ENCODE peak calls at places on chromosomes 16 and 17, in ten cellular contexts. One of them, this sample, is unnamed. For H3K27me3, the result is how much of the 10 kb centered on the place peaks cover.

GRCh38 chr16:81940781-81941560 is 70.3 kb downstream of the SDR42E1 start:
- DNase-seq in cardiac muscle cell: peak
- DNase-seq in tibial artery: peak
- DNase-seq in AG04450: peak
- DNase-seq in Peyer's patch: no peak
- DNase-seq in hepatocyte: peak
- DNase-seq in left lung: no peak
- DNase-seq in sigmoid colon: no peak
- DNase-seq in adrenal gland: no peak
- DNase-seq in H9: no peak
- DNase-seq in this sample: no peak

GRCh38 chr17:67558740-67559380 is 158.9 kb upstream of the NOL11 start:
- DNase-seq in cardiac muscle cell: peak
- DNase-seq in tibial artery: no peak
- DNase-seq in AG04450: no peak
- DNase-seq in Peyer's patch: no peak
- DNase-seq in hepatocyte: peak
- DNase-seq in left lung: no peak
- DNase-seq in sigmoid colon: peak
- DNase-seq in adrenal gland: peak
- DNase-seq in H9: no peak
- DNase-seq in this sample: no peak

GRCh38 chr17:39604911-39605491 is 2.7 kb downstream of the NEUROD2 start:
- DNase-seq in cardiac muscle cell: no peak
- DNase-seq in tibial artery: no peak
- DNase-seq in AG04450: no peak
- DNase-seq in Peyer's patch: no peak
- DNase-seq in hepatocyte: no peak
- DNase-seq in left lung: no peak
- DNase-seq in sigmoid colon: no peak
- DNase-seq in adrenal gland: no peak
- DNase-seq in H9: peak
- DNase-seq in this sample: no peak

GRCh38 chr17:50214986-50215730 is 13.7 kb upstream of the COL1A1 start:
- DNase-seq in cardiac muscle cell: no peak
- DNase-seq in tibial artery: no peak
- DNase-seq in AG04450: no peak
- DNase-seq in Peyer's patch: no peak
- DNase-seq in hepatocyte: peak
- DNase-seq in left lung: no peak
- DNase-seq in sigmoid colon: no peak
- DNase-seq in adrenal gland: no peak
- DNase-seq in H9: no peak
- DNase-seq in this sample: no peak

GRCh38 chr17:7352910-7353635 is 1.1 kb downstream of the KCTD11 start:
- DNase-seq in cardiac muscle cell: no peak
- DNase-seq in tibial artery: no peak
- DNase-seq in AG04450: no peak
- DNase-seq in Peyer's patch: no peak
- DNase-seq in hepatocyte: peak
- DNase-seq in left lung: peak
- DNase-seq in sigmoid colon: no peak
- DNase-seq in adrenal gland: peak
- DNase-seq in H9: no peak
- DNase-seq in this sample: peak

GRCh38 chr17:82941021-82942001 is 101.5 kb upstream of the ZNF750 start:
- DNase-seq in cardiac muscle cell: no peak
- DNase-seq in tibial artery: peak
- DNase-seq in AG04450: no peak
- DNase-seq in Peyer's patch: peak
- DNase-seq in hepatocyte: no peak
- DNase-seq in left lung: peak
- DNase-seq in sigmoid colon: peak
- DNase-seq in adrenal gland: no peak
- DNase-seq in H9: no peak
- DNase-seq in this sample: peak

GRCh38 chr16:82882982-82883863 is 256.5 kb downstream of the CDH13 start:
- DNase-seq in cardiac muscle cell: no peak
- DNase-seq in tibial artery: no peak
- DNase-seq in AG04450: no peak
- DNase-seq in Peyer's patch: no peak
- DNase-seq in hepatocyte: no peak
- DNase-seq in left lung: no peak
- DNase-seq in sigmoid colon: no peak
- DNase-seq in adrenal gland: no peak
- DNase-seq in H9: no peak
- DNase-seq in this sample: no peak

GRCh38 chr16:89842471-89843408 is 14.5 kb downstream of the SPIRE2 start:
- DNase-seq in cardiac muscle cell: no peak
- DNase-seq in tibial artery: no peak
- DNase-seq in AG04450: peak
- DNase-seq in Peyer's patch: no peak
- DNase-seq in hepatocyte: no peak
- DNase-seq in left lung: no peak
- DNase-seq in sigmoid colon: no peak
- DNase-seq in adrenal gland: no peak
- DNase-seq in H9: peak
- DNase-seq in this sample: peak

GRCh38 chr17:6476061-6476833 is 32.0 kb downstream of the PIMREG start:
- DNase-seq in cardiac muscle cell: no peak
- DNase-seq in tibial artery: no peak
- DNase-seq in AG04450: no peak
- DNase-seq in Peyer's patch: no peak
- DNase-seq in hepatocyte: no peak
- DNase-seq in left lung: no peak
- DNase-seq in sigmoid colon: no peak
- DNase-seq in adrenal gland: no peak
- DNase-seq in H9: no peak
- DNase-seq in this sample: no peak

GRCh38 chr17:250487-251300 is 69.2 kb upstream of the DOC2B start:
- DNase-seq in cardiac muscle cell: no peak
- DNase-seq in tibial artery: peak
- DNase-seq in AG04450: no peak
- DNase-seq in Peyer's patch: no peak
- DNase-seq in hepatocyte: no peak
- DNase-seq in left lung: peak
- DNase-seq in sigmoid colon: peak
- DNase-seq in adrenal gland: no peak
- DNase-seq in H9: no peak
- DNase-seq in this sample: no peak

GRCh38 chr16:67647111-67647651 is 2.2 kb downstream of the CARMIL2 start:
- DNase-seq in cardiac muscle cell: no peak
- DNase-seq in tibial artery: no peak
- DNase-seq in AG04450: no peak
- DNase-seq in Peyer's patch: no peak
- DNase-seq in hepatocyte: no peak
- DNase-seq in left lung: no peak
- DNase-seq in sigmoid colon: no peak
- DNase-seq in adrenal gland: no peak
- DNase-seq in H9: no peak
- DNase-seq in this sample: no peak

GRCh38 chr16:67645397-67646121 is 615 bp downstream of the CARMIL2 start:
- DNase-seq in cardiac muscle cell: no peak
- DNase-seq in tibial artery: no peak
- DNase-seq in AG04450: no peak
- DNase-seq in Peyer's patch: no peak
- DNase-seq in hepatocyte: no peak
- DNase-seq in left lung: no peak
- DNase-seq in sigmoid colon: no peak
- DNase-seq in adrenal gland: no peak
- DNase-seq in H9: no peak
- DNase-seq in this sample: no peak

GRCh38 chr16:67637625-67638024 is 7.3 kb upstream of the CARMIL2 start:
- DNase-seq in cardiac muscle cell: no peak
- DNase-seq in tibial artery: no peak
- DNase-seq in AG04450: no peak
- DNase-seq in Peyer's patch: no peak
- DNase-seq in hepatocyte: no peak
- DNase-seq in left lung: no peak
- DNase-seq in sigmoid colon: no peak
- DNase-seq in adrenal gland: no peak
- DNase-seq in H9: no peak
- DNase-seq in this sample: no peak

GRCh38 chr16:67644038-67644437 is 906 bp upstream of the CARMIL2 start:
- DNase-seq in cardiac muscle cell: no peak
- DNase-seq in tibial artery: no peak
- DNase-seq in AG04450: no peak
- DNase-seq in Peyer's patch: no peak
- DNase-seq in hepatocyte: no peak
- DNase-seq in left lung: no peak
- DNase-seq in sigmoid colon: no peak
- DNase-seq in adrenal gland: no peak
- DNase-seq in H9: no peak
- DNase-seq in this sample: no peak

GRCh38 chr16:67641779-67642708 is 2.9 kb upstream of the CARMIL2 start:
- DNase-seq in cardiac muscle cell: no peak
- DNase-seq in tibial artery: peak
- DNase-seq in AG04450: no peak
- DNase-seq in Peyer's patch: no peak
- DNase-seq in hepatocyte: no peak
- DNase-seq in left lung: no peak
- DNase-seq in sigmoid colon: peak
- DNase-seq in adrenal gland: peak
- DNase-seq in H9: no peak
- DNase-seq in this sample: peak
- H3K27me3 ChIP-seq in cardiac muscle cell: under half
- H3K27me3 ChIP-seq in tibial artery: under half
- H3K27me3 ChIP-seq in AG04450: under half
- H3K27me3 ChIP-seq in Peyer's patch: under half
- H3K27me3 ChIP-seq in hepatocyte: under half
- H3K27me3 ChIP-seq in left lung: under half
- H3K27me3 ChIP-seq in sigmoid colon: under half
- H3K27me3 ChIP-seq in adrenal gland: under half
- H3K27me3 ChIP-seq in H9: under half
- H3K27me3 ChIP-seq in this sample: under half

GRCh38 chr17:9465216-9465921 is 110.3 kb downstream of the STX8 start:
- DNase-seq in cardiac muscle cell: peak
- DNase-seq in tibial artery: no peak
- DNase-seq in AG04450: peak
- DNase-seq in Peyer's patch: no peak
- DNase-seq in hepatocyte: no peak
- DNase-seq in left lung: no peak
- DNase-seq in sigmoid colon: no peak
- DNase-seq in adrenal gland: no peak
- DNase-seq in H9: no peak
- DNase-seq in this sample: no peak
- TF ChIP-seq CTCF in cardiac muscle cell: peak
- TF ChIP-seq CTCF in tibial artery: no peak
- TF ChIP-seq CTCF in AG04450: peak
- TF ChIP-seq CTCF in Peyer's patch: no peak
- TF ChIP-seq CTCF in hepatocyte: no peak
- TF ChIP-seq CTCF in left lung: no peak
- TF ChIP-seq CTCF in sigmoid colon: no peak
- TF ChIP-seq CTCF in adrenal gland: no peak
- TF ChIP-seq CTCF in H9: no peak
- TF ChIP-seq CTCF in this sample: no peak

DNA sequence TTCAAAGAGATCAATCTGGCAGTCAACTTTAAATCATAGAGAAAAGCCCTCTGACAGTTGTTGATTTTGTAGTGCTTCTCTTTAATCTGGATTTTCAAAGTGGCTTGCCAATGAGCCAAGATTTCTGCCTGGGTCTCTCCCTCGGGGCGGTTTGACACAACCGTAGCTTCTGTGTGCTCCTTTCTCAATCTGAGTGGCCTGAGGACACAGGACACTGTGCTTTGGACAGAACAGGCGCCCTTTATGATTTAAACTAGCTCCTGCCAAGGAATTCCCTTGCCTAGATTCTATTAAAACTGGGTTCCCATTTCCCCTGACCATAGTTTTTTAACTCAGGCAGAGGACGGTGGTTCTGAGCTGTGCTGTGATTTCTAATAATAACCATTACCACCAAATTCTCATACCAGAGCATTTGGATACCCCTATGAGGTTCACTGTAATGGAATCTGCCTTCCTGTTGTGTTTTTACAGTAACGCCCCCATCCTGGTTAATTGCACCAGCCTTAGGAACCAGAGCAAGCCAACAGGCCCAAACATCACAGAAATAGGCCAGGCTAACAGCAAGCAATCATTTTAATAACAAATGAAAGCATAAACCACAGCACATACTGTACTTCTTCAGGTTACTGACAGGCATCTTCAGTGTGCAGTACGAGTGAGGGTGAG is 4.0 kb downstream of the ZFHX3 start:
- DNase-seq in cardiac muscle cell: no peak
- DNase-seq in tibial artery: peak
- DNase-seq in AG04450: no peak
- DNase-seq in Peyer's patch: no peak
- DNase-seq in hepatocyte: no peak
- DNase-seq in left lung: no peak
- DNase-seq in sigmoid colon: no peak
- DNase-seq in adrenal gland: no peak
- DNase-seq in H9: no peak
- DNase-seq in this sample: no peak
- H3K27me3 ChIP-seq in cardiac muscle cell: under half
- H3K27me3 ChIP-seq in tibial artery: under half
- H3K27me3 ChIP-seq in AG04450: under half
- H3K27me3 ChIP-seq in Peyer's patch: under half
- H3K27me3 ChIP-seq in hepatocyte: under half
- H3K27me3 ChIP-seq in left lung: under half
- H3K27me3 ChIP-seq in sigmoid colon: under half
- H3K27me3 ChIP-seq in adrenal gland: under half
- H3K27me3 ChIP-seq in H9: half or more
- H3K27me3 ChIP-seq in this sample: under half

GRCh38 chr17:42677012-42677857 is 441 bp upstream of the PLEKHH3 start:
- DNase-seq in cardiac muscle cell: peak
- DNase-seq in tibial artery: peak
- DNase-seq in AG04450: peak
- DNase-seq in Peyer's patch: peak
- DNase-seq in hepatocyte: peak
- DNase-seq in left lung: peak
- DNase-seq in sigmoid colon: peak
- DNase-seq in adrenal gland: peak
- DNase-seq in H9: peak
- DNase-seq in this sample: peak

GRCh38 chr17:42680331-42680808 is 1.3 kb downstream of the CCR10 start:
- DNase-seq in cardiac muscle cell: no peak
- DNase-seq in tibial artery: peak
- DNase-seq in AG04450: no peak
- DNase-seq in Peyer's patch: no peak
- DNase-seq in hepatocyte: no peak
- DNase-seq in left lung: peak
- DNase-seq in sigmoid colon: no peak
- DNase-seq in adrenal gland: no peak
- DNase-seq in H9: peak
- DNase-seq in this sample: no peak

GRCh38 chr17:42677921-42678781 is 1.4 kb upstream of the PLEKHH3 start:
- DNase-seq in cardiac muscle cell: peak
- DNase-seq in tibial artery: peak
- DNase-seq in AG04450: no peak
- DNase-seq in Peyer's patch: peak
- DNase-seq in hepatocyte: peak
- DNase-seq in left lung: peak
- DNase-seq in sigmoid colon: peak
- DNase-seq in adrenal gland: peak
- DNase-seq in H9: peak
- DNase-seq in this sample: peak

GRCh38 chr17:42679492-42680330 is 1.9 kb downstream of the CCR10 start:
- DNase-seq in cardiac muscle cell: peak
- DNase-seq in tibial artery: peak
- DNase-seq in AG04450: no peak
- DNase-seq in Peyer's patch: peak
- DNase-seq in hepatocyte: peak
- DNase-seq in left lung: peak
- DNase-seq in sigmoid colon: peak
- DNase-seq in adrenal gland: peak
- DNase-seq in H9: peak
- DNase-seq in this sample: peak

GRCh38 chr17:42679001-42679491 is 2.3 kb upstream of the PLEKHH3 start:
- DNase-seq in cardiac muscle cell: peak
- DNase-seq in tibial artery: peak
- DNase-seq in AG04450: no peak
- DNase-seq in Peyer's patch: no peak
- DNase-seq in hepatocyte: peak
- DNase-seq in left lung: no peak
- DNase-seq in sigmoid colon: no peak
- DNase-seq in adrenal gland: peak
- DNase-seq in H9: peak
- DNase-seq in this sample: no peak
- TF ChIP-seq CTCF in cardiac muscle cell: no peak
- TF ChIP-seq CTCF in tibial artery: no peak
- TF ChIP-seq CTCF in AG04450: no peak
- TF ChIP-seq CTCF in Peyer's patch: no peak
- TF ChIP-seq CTCF in hepatocyte: peak
- TF ChIP-seq CTCF in left lung: no peak
- TF ChIP-seq CTCF in sigmoid colon: no peak
- TF ChIP-seq CTCF in adrenal gland: no peak
- TF ChIP-seq CTCF in H9: no peak
- TF ChIP-seq CTCF in this sample: no peak

This sample was measured in heart right ventricle.